ENCODE peak calls at places on chromosome X, in nine cellular contexts. D, M, A, H, K, F, Q, S and C are unnamed samples.

GRCh38 chrX:17022205-17022604 is 75.7 kb downstream of the REPS2 start:
- DNase-seq in D (no peak), M (no peak), A (peak), H (no peak), K (no peak), F (no peak), Q (no peak), S (no peak), C (peak)

GRCh38 chrX:104254442-104255115 is at the start of gene ESX1:
- DNase-seq in D (no peak), M (peak), A (no peak), H (no peak), K (no peak), F (no peak), Q (no peak), S (no peak), C (no peak)

GRCh38 chrX:48522291-48522690 is 683 bp downstream of the EBP start:
- DNase-seq in D (no peak), M (no peak), A (no peak), H (no peak), K (no peak), F (no peak), Q (no peak), S (no peak), C (no peak)

GRCh38 chrX:9530848-9531274 is 66.0 kb downstream of the TBL1X start:
- DNase-seq in D (peak), M (peak), A (peak), H (peak), K (peak), F (peak), Q (peak), S (peak), C (peak)

GRCh38 chrX:18146954-18147353 is 73.7 kb downstream of the BEND2 start:
- DNase-seq in D (no peak), M (no peak), A (no peak), H (no peak), K (no peak), F (no peak), Q (peak), S (peak), C (no peak)

GRCh38 chrX:133337250-133337649 is 78.0 kb downstream of the GPC4 start:
- DNase-seq in D (no peak), M (no peak), A (no peak), H (no peak), K (no peak), F (no peak), Q (no peak), S (no peak), C (no peak)

GRCh38 chrX:41516995-41517660 is 70.0 kb downstream of the NYX start:
- DNase-seq in D (no peak), M (no peak), A (no peak), H (no peak), K (no peak), F (no peak), Q (no peak), S (no peak), C (no peak)

GRCh38 chrX:109889289-109890006 is 113.5 kb upstream of the TMEM164 start:
- DNase-seq in D (no peak), M (no peak), A (peak), H (no peak), K (no peak), F (no peak), Q (peak), S (no peak), C (no peak)

GRCh38 chrX:130975947-130976346 is 72.9 kb upstream of the ENOX2 start:
- DNase-seq in D (no peak), M (peak), A (no peak), H (no peak), K (no peak), F (no peak), Q (peak), S (peak), C (peak)

GRCh38 chrX:2351999-2352995 is 148.5 kb downstream of the DHRSX start:
- DNase-seq in D (no peak), M (peak), A (peak), H (no peak), K (peak), F (no peak), Q (peak), S (no peak), C (peak)

GRCh38 chrX:25878806-25879205 is 259.3 kb upstream of the MAGEB18 start:
- DNase-seq in D (no peak), M (no peak), A (no peak), H (no peak), K (no peak), F (no peak), Q (no peak), S (no peak), C (no peak)

GRCh38 chrX:130197464-130197863 is 25.7 kb downstream of the RAB33A start:
- DNase-seq in D (no peak), M (no peak), A (no peak), H (no peak), K (no peak), F (no peak), Q (no peak), S (no peak), C (no peak)

GRCh38 chrX:10110984-10111363 is 45.8 kb upstream of the CLCN4 start:
- DNase-seq in D (peak), M (peak), A (no peak), H (no peak), K (no peak), F (peak), Q (no peak), S (peak), C (no peak)

GRCh38 chrX:86002076-86002896 is 45.1 kb downstream of the CHM start:
- DNase-seq in D (no peak), M (no peak), A (no peak), H (no peak), K (no peak), F (no peak), Q (peak), S (no peak), C (peak)

GRCh38 chrX:65480960-65481359 is 53.6 kb downstream of the LAS1L start:
- DNase-seq in D (no peak), M (no peak), A (no peak), H (no peak), K (no peak), F (no peak), Q (no peak), S (no peak), C (no peak)

GRCh38 chrX:24838624-24839023 is 144.9 kb downstream of the POLA1 start:
- DNase-seq in D (no peak), M (no peak), A (peak), H (no peak), K (no peak), F (no peak), Q (peak), S (no peak), C (no peak)

GRCh38 chrX:103417933-103418332 is 41.6 kb downstream of the BEX3 start:
- DNase-seq in D (no peak), M (no peak), A (no peak), H (no peak), K (no peak), F (no peak), Q (no peak), S (no peak), C (no peak)

GRCh38 chrX:139554991-139555675 is 24.6 kb downstream of the F9 start:
- DNase-seq in D (no peak), M (no peak), A (no peak), H (no peak), K (no peak), F (no peak), Q (no peak), S (no peak), C (no peak)

GRCh38 chrX:12360991-12361598 is 222.8 kb downstream of the FRMPD4 start:
- DNase-seq in D (no peak), M (no peak), A (no peak), H (no peak), K (no peak), F (no peak), Q (no peak), S (no peak), C (no peak)